ENCODE peak calls at places on chromosomes 3 and 15, in four cellular contexts. One of them, this sample, is unnamed. For H3K27me3, the result is how much of the 10 kb centered on the place peaks cover.

GRCh38 chr3:160784853-160785252 is 28.8 kb downstream of the PPM1L start:
- DNase-seq in transverse colon: no peak
- DNase-seq in suprapubic skin: no peak
- DNase-seq in uterus: no peak
- DNase-seq in this sample: no peak

GRCh38 chr3:197082871-197083270 is 53.3 kb upstream of the MELTF start:
- DNase-seq in suprapubic skin: no peak
- DNase-seq in transverse colon: no peak
- DNase-seq in uterus: no peak
- DNase-seq in this sample: no peak

GRCh38 chr3:177418787-177419186 is 221.5 kb upstream of the TBL1XR1 start:
- DNase-seq in suprapubic skin: no peak
- DNase-seq in transverse colon: no peak
- DNase-seq in uterus: no peak
- DNase-seq in this sample: no peak

GRCh38 chr15:35173444-35174118 is 88.5 kb upstream of the NANOGP8 start:
- DNase-seq in transverse colon: no peak
- DNase-seq in suprapubic skin: no peak
- DNase-seq in uterus: no peak
- DNase-seq in this sample: no peak

GRCh38 chr3:101172516-101172915 is 147.9 kb downstream of the IMPG2 start:
- DNase-seq in transverse colon: no peak
- DNase-seq in suprapubic skin: no peak
- DNase-seq in uterus: no peak
- DNase-seq in this sample: no peak

GRCh38 chr3:126859415-126860246 is 123.3 kb upstream of the PLXNA1 start:
- DNase-seq in transverse colon: no peak
- DNase-seq in suprapubic skin: no peak
- DNase-seq in uterus: no peak
- DNase-seq in this sample: no peak

GRCh38 chr3:118804959-118805358 is 229.7 kb downstream of the IGSF11 start:
- DNase-seq in transverse colon: no peak
- DNase-seq in uterus: no peak
- DNase-seq in suprapubic skin: no peak
- DNase-seq in this sample: no peak

GRCh38 chr3:195226900-195227447 is 44.0 kb downstream of the XXYLT1 start:
- DNase-seq in uterus: peak
- DNase-seq in transverse colon: no peak
- DNase-seq in suprapubic skin: peak
- DNase-seq in this sample: no peak

GRCh38 chr3:110420158-110420641 is 651.4 kb upstream of the NECTIN3 start:
- DNase-seq in uterus: no peak
- DNase-seq in transverse colon: no peak
- DNase-seq in suprapubic skin: no peak
- DNase-seq in this sample: no peak

GRCh38 chr3:138690036-138690435 is 81.5 kb downstream of the FAIM start:
- DNase-seq in suprapubic skin: no peak
- DNase-seq in uterus: no peak
- DNase-seq in transverse colon: no peak
- DNase-seq in this sample: no peak

GRCh38 chr15:31279221-31280036 is 47.2 kb upstream of the KLF13 start:
- DNase-seq in uterus: no peak
- DNase-seq in suprapubic skin: peak
- DNase-seq in transverse colon: peak
- DNase-seq in this sample: peak

GRCh38 chr15:36678308-36678707 is 98.9 kb downstream of the CDIN1 start:
- DNase-seq in transverse colon: no peak
- DNase-seq in uterus: no peak
- DNase-seq in suprapubic skin: no peak
- DNase-seq in this sample: no peak

GRCh38 chr15:41521614-41522013 is 8.0 kb upstream of the LTK start:
- DNase-seq in suprapubic skin: no peak
- DNase-seq in uterus: no peak
- DNase-seq in transverse colon: no peak
- DNase-seq in this sample: no peak

GRCh38 chr15:98850991-98851776 is 156.4 kb downstream of the PGPEP1L start:
- DNase-seq in suprapubic skin: peak
- DNase-seq in uterus: peak
- DNase-seq in transverse colon: peak
- DNase-seq in this sample: peak

GRCh38 chr3:55143928-55144671 is 216.2 kb upstream of the LRTM1 start:
- DNase-seq in suprapubic skin: no peak
- DNase-seq in uterus: no peak
- DNase-seq in transverse colon: no peak
- DNase-seq in this sample: no peak

DNA sequence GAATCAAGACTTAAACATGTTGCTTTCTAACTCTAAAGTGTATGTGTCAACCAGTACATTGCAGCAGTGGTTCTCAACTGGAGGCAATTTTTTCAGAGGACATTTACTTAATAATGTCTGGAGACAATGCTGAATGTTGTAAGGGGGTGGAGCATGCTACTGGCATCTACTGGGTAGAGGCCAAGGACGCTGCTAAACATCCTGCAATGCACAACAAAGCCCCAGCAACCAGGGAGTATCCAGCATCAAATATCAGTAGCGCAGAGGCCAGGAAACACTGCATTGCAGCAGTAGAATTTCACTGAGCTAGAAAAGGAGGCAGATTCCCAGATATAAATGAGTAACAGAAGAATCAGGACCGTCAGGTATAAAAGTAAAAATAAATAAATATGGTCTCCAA is 79.8 kb upstream of the GRM7 start:
- DNase-seq in uterus: no peak
- DNase-seq in suprapubic skin: no peak
- DNase-seq in transverse colon: no peak
- DNase-seq in this sample: no peak
- TF ChIP-seq CTCF in uterus: no peak
- TF ChIP-seq CTCF in suprapubic skin: no peak
- TF ChIP-seq CTCF in transverse colon: no peak
- TF ChIP-seq CTCF in this sample: no peak

GRCh38 chr15:88813960-88814359 is 10.7 kb downstream of the ACAN start:
- DNase-seq in uterus: no peak
- DNase-seq in suprapubic skin: no peak
- DNase-seq in transverse colon: no peak
- DNase-seq in this sample: no peak
- H3K27me3 ChIP-seq in uterus: under half
- H3K27me3 ChIP-seq in suprapubic skin: under half
- H3K27me3 ChIP-seq in transverse colon: under half
- H3K27me3 ChIP-seq in this sample: under half

GRCh38 chr3:88149516-88150362 is at the start of gene C3orf38:
- DNase-seq in suprapubic skin: peak
- DNase-seq in transverse colon: peak
- DNase-seq in uterus: peak
- DNase-seq in this sample: peak
- TF ChIP-seq POLR2A in suprapubic skin: peak
- TF ChIP-seq POLR2A in transverse colon: peak
- TF ChIP-seq POLR2A in uterus: peak
- TF ChIP-seq POLR2A in this sample: peak

GRCh38 chr3:128745742-128746141 is 19.8 kb downstream of the RAB7A start:
- DNase-seq in suprapubic skin: no peak
- DNase-seq in uterus: no peak
- DNase-seq in transverse colon: no peak
- DNase-seq in this sample: no peak
- TF ChIP-seq CTCF in suprapubic skin: no peak
- TF ChIP-seq CTCF in uterus: no peak
- TF ChIP-seq CTCF in transverse colon: no peak
- TF ChIP-seq CTCF in this sample: no peak